ENCODE peak calls at places on chromosomes 5 and 9, in six cellular contexts. K is astrocyte of the spinal cord, W is cerebellar cortex, R is cardiac fibroblast, Q is GM19239, S is T-helper 17 cell. J is an unnamed sample.

GRCh38 chr5:165829504-165829903 is 2324.1 kb downstream of the MAT2B start:
- DNase-seq in W (no peak), S (no peak), Q (no peak), R (no peak), K (no peak), J (no peak)

GRCh38 chr9:82651474-82651873 is 411.5 kb downstream of the RASEF start:
- DNase-seq in K (no peak), Q (no peak), W (no peak), S (no peak), R (no peak), J (no peak)

GRCh38 chr5:154624341-154624740 is 130.8 kb upstream of the LARP1 start:
- DNase-seq in K (no peak), R (no peak), W (no peak), Q (no peak), S (no peak), J (no peak)

GRCh38 chr5:100890514-100891008 is 12.5 kb downstream of the ST8SIA4 start:
- DNase-seq in S (no peak), W (no peak), R (peak), Q (no peak), K (peak), J (no peak)

GRCh38 chr5:91382530-91383026 is 539 bp downstream of the ARRDC3 start:
- DNase-seq in W (peak), K (peak), Q (no peak), R (no peak), S (peak), J (peak)

GRCh38 chr9:69093471-69094103 is 58.0 kb downstream of the FXN start:
- DNase-seq in Q (no peak), R (no peak), S (no peak), K (no peak), W (no peak), J (no peak)

GRCh38 chr9:136700959-136701664 is 11.3 kb upstream of the DIPK1B start:
- DNase-seq in S (peak), R (no peak), Q (peak), K (no peak), W (no peak), J (no peak)

GRCh38 chr5:151614565-151614964 is 23.4 kb upstream of the FAT2 start:
- DNase-seq in R (no peak), K (no peak), W (no peak), S (no peak), Q (no peak), J (no peak)

GRCh38 chr9:121637441-121638222 is 13.8 kb upstream of the DAB2IP start:
- DNase-seq in R (peak), K (peak), S (no peak), W (no peak), Q (no peak), J (peak)

GRCh38 chr9:35035851-35036701 is 36.3 kb downstream of the VCP start:
- DNase-seq in S (peak), R (peak), Q (no peak), W (no peak), K (no peak), J (no peak)

GRCh38 chr5:20088361-20088760 is 100.4 kb upstream of the CDH18 start:
- DNase-seq in R (no peak), Q (no peak), S (no peak), W (peak), K (no peak), J (no peak)

GRCh38 chr9:104572612-104573011 is 3.6 kb downstream of the OR13C8 start:
- DNase-seq in Q (no peak), R (no peak), W (no peak), K (no peak), S (no peak), J (no peak)

GRCh38 chr9:22084336-22085035 is 75.4 kb upstream of the CDKN2B start:
- DNase-seq in K (peak), W (no peak), Q (no peak), S (no peak), R (peak), J (no peak)

GRCh38 chr5:29114331-29114768 is 2076.0 kb upstream of the CDH9 start:
- DNase-seq in K (no peak), Q (no peak), R (no peak), W (no peak), S (no peak), J (no peak)

GRCh38 chr5:178642351-178642909 is 15.6 kb upstream of the CLK4 start:
- DNase-seq in Q (no peak), S (no peak), R (peak), W (no peak), K (peak), J (no peak)

GRCh38 chr5:138245717-138246116 is 28.7 kb downstream of the GFRA3 start:
- DNase-seq in W (no peak), K (no peak), Q (no peak), S (no peak), R (no peak), J (no peak)